ENCODE peak calls at places on chromosomes 7 and 10, in eight cellular contexts. One of them, this sample, is unnamed.

GRCh38 chr7:124856299-124856888 is 73.2 kb downstream of the POT1 start:
- DNase-seq in PC-9: peak; percentile 3
- DNase-seq in keratinocyte: no peak
- DNase-seq in lower leg skin: no peak
- DNase-seq in GM06990: peak; percentile 23
- DNase-seq in Caco-2: peak; percentile 21
- DNase-seq in BJ: peak; percentile 8
- DNase-seq in brain microvascular endothelial cell: peak; percentile 5
- DNase-seq in this sample: peak; percentile 8

GRCh38 chr7:36986429-36987362 is 262.4 kb upstream of the AOAH start:
- DNase-seq in PC-9: peak; percentile 51
- DNase-seq in keratinocyte: no peak
- DNase-seq in lower leg skin: no peak
- DNase-seq in GM06990: peak; percentile 6
- DNase-seq in Caco-2: peak; percentile 60
- DNase-seq in BJ: no peak
- DNase-seq in brain microvascular endothelial cell: peak; percentile 63
- DNase-seq in this sample: no peak

GRCh38 chr7:43071604-43072003 is 40.8 kb upstream of the HECW1 start:
- DNase-seq in PC-9: no peak
- DNase-seq in keratinocyte: no peak
- DNase-seq in lower leg skin: no peak
- DNase-seq in GM06990: no peak
- DNase-seq in Caco-2: peak; percentile 21
- DNase-seq in BJ: no peak
- DNase-seq in brain microvascular endothelial cell: no peak
- DNase-seq in this sample: no peak

GRCh38 chr7:30596043-30596641 is 1.5 kb downstream of the GARS1 start:
- DNase-seq in PC-9: peak; percentile 26
- DNase-seq in keratinocyte: no peak
- DNase-seq in lower leg skin: no peak
- DNase-seq in GM06990: no peak
- DNase-seq in Caco-2: peak; percentile 54
- DNase-seq in BJ: no peak
- DNase-seq in brain microvascular endothelial cell: peak; percentile 23
- DNase-seq in this sample: no peak

GRCh38 chr10:110363572-110364411 is 59.1 kb upstream of the SMNDC1 start:
- DNase-seq in PC-9: no peak
- DNase-seq in keratinocyte: no peak
- DNase-seq in lower leg skin: no peak
- DNase-seq in GM06990: no peak
- DNase-seq in Caco-2: no peak
- DNase-seq in BJ: no peak
- DNase-seq in brain microvascular endothelial cell: no peak
- DNase-seq in this sample: no peak

GRCh38 chr10:114551310-114551972 is 106.6 kb downstream of the ABLIM1 start:
- DNase-seq in PC-9: no peak
- DNase-seq in keratinocyte: no peak
- DNase-seq in lower leg skin: no peak
- DNase-seq in GM06990: no peak
- DNase-seq in Caco-2: no peak
- DNase-seq in BJ: no peak
- DNase-seq in brain microvascular endothelial cell: no peak
- DNase-seq in this sample: no peak

GRCh38 chr7:108055541-108056135 is 52.7 kb upstream of the LAMB1 start:
- DNase-seq in PC-9: no peak
- DNase-seq in keratinocyte: no peak
- DNase-seq in lower leg skin: no peak
- DNase-seq in GM06990: no peak
- DNase-seq in Caco-2: peak; percentile 45
- DNase-seq in BJ: no peak
- DNase-seq in brain microvascular endothelial cell: no peak
- DNase-seq in this sample: no peak

GRCh38 chr10:82934429-82934828 is 1059.4 kb downstream of the NRG3 start:
- DNase-seq in PC-9: no peak
- DNase-seq in keratinocyte: no peak
- DNase-seq in lower leg skin: no peak
- DNase-seq in GM06990: no peak
- DNase-seq in Caco-2: peak; percentile 53
- DNase-seq in BJ: no peak
- DNase-seq in brain microvascular endothelial cell: no peak
- DNase-seq in this sample: no peak

GRCh38 chr10:44261710-44262455 is 123.0 kb downstream of the CXCL12 start:
- DNase-seq in PC-9: no peak
- DNase-seq in keratinocyte: no peak
- DNase-seq in lower leg skin: no peak
- DNase-seq in GM06990: peak; percentile 67
- DNase-seq in Caco-2: no peak
- DNase-seq in BJ: no peak
- DNase-seq in brain microvascular endothelial cell: peak; percentile 46
- DNase-seq in this sample: no peak

GRCh38 chr7:2116903-2117680 is 115.7 kb downstream of the MAD1L1 start:
- DNase-seq in PC-9: no peak
- DNase-seq in keratinocyte: no peak
- DNase-seq in lower leg skin: no peak
- DNase-seq in GM06990: no peak
- DNase-seq in Caco-2: no peak
- DNase-seq in BJ: no peak
- DNase-seq in brain microvascular endothelial cell: no peak
- DNase-seq in this sample: no peak

GRCh38 chr7:113263749-113264148 is 145.4 kb upstream of the SMIM30 start:
- DNase-seq in PC-9: no peak
- DNase-seq in keratinocyte: no peak
- DNase-seq in lower leg skin: no peak
- DNase-seq in GM06990: no peak
- DNase-seq in Caco-2: no peak
- DNase-seq in BJ: no peak
- DNase-seq in brain microvascular endothelial cell: no peak
- DNase-seq in this sample: no peak

GRCh38 chr10:103926722-103927319 is 8.8 kb upstream of the STN1 start:
- DNase-seq in PC-9: no peak
- DNase-seq in keratinocyte: no peak
- DNase-seq in lower leg skin: no peak
- DNase-seq in GM06990: no peak
- DNase-seq in Caco-2: no peak
- DNase-seq in BJ: no peak
- DNase-seq in brain microvascular endothelial cell: no peak
- DNase-seq in this sample: no peak

GRCh38 chr7:52781250-52781649 is 254.2 kb upstream of the POM121L12 start:
- DNase-seq in PC-9: no peak
- DNase-seq in keratinocyte: no peak
- DNase-seq in lower leg skin: no peak
- DNase-seq in GM06990: no peak
- DNase-seq in Caco-2: no peak
- DNase-seq in BJ: no peak
- DNase-seq in brain microvascular endothelial cell: no peak
- DNase-seq in this sample: no peak

GRCh38 chr7:137591444-137591843 is 247.9 kb upstream of the PTN start:
- DNase-seq in PC-9: no peak
- DNase-seq in keratinocyte: no peak
- DNase-seq in lower leg skin: no peak
- DNase-seq in GM06990: no peak
- DNase-seq in Caco-2: no peak
- DNase-seq in BJ: peak; percentile 11
- DNase-seq in brain microvascular endothelial cell: peak; percentile 32
- DNase-seq in this sample: peak; percentile 31

GRCh38 chr10:35448687-35449662 is 112.7 kb downstream of the CCNY start:
- DNase-seq in PC-9: peak; percentile 33
- DNase-seq in keratinocyte: no peak
- DNase-seq in lower leg skin: no peak
- DNase-seq in GM06990: no peak
- DNase-seq in Caco-2: no peak
- DNase-seq in BJ: no peak
- DNase-seq in brain microvascular endothelial cell: no peak
- DNase-seq in this sample: no peak

GRCh38 chr10:113303747-113304146 is 249.1 kb upstream of the HABP2 start:
- DNase-seq in PC-9: no peak
- DNase-seq in keratinocyte: no peak
- DNase-seq in lower leg skin: no peak
- DNase-seq in GM06990: no peak
- DNase-seq in Caco-2: peak; percentile 57
- DNase-seq in BJ: no peak
- DNase-seq in brain microvascular endothelial cell: peak; percentile 26
- DNase-seq in this sample: no peak

GRCh38 chr10:111126981-111127848 is 50.4 kb downstream of the ADRA2A start:
- DNase-seq in PC-9: no peak
- DNase-seq in keratinocyte: no peak
- DNase-seq in lower leg skin: peak; percentile 67
- DNase-seq in GM06990: no peak
- DNase-seq in Caco-2: no peak
- DNase-seq in BJ: no peak
- DNase-seq in brain microvascular endothelial cell: no peak
- DNase-seq in this sample: no peak

GRCh38 chr10:115980470-115980869 is 292.5 kb downstream of the GFRA1 start:
- DNase-seq in PC-9: no peak
- DNase-seq in keratinocyte: no peak
- DNase-seq in lower leg skin: no peak
- DNase-seq in GM06990: no peak
- DNase-seq in Caco-2: no peak
- DNase-seq in BJ: no peak
- DNase-seq in brain microvascular endothelial cell: peak; percentile 25
- DNase-seq in this sample: no peak

GRCh38 chr10:124680675-124681074 is 63.5 kb downstream of the FAM53B start:
- DNase-seq in PC-9: no peak
- DNase-seq in keratinocyte: no peak
- DNase-seq in lower leg skin: no peak
- DNase-seq in GM06990: no peak
- DNase-seq in Caco-2: no peak
- DNase-seq in BJ: no peak
- DNase-seq in brain microvascular endothelial cell: peak; percentile 25
- DNase-seq in this sample: no peak

GRCh38 chr10:72367301-72367970 is 12.7 kb upstream of the DNAJB12 start:
- DNase-seq in PC-9: no peak
- DNase-seq in keratinocyte: no peak
- DNase-seq in lower leg skin: peak; percentile 62
- DNase-seq in GM06990: no peak
- DNase-seq in Caco-2: no peak
- DNase-seq in BJ: no peak
- DNase-seq in brain microvascular endothelial cell: no peak
- DNase-seq in this sample: no peak

GRCh38 chr10:72365106-72365505 is 10.4 kb upstream of the DNAJB12 start:
- DNase-seq in PC-9: no peak
- DNase-seq in keratinocyte: no peak
- DNase-seq in lower leg skin: peak; percentile 53
- DNase-seq in GM06990: no peak
- DNase-seq in Caco-2: no peak
- DNase-seq in BJ: no peak
- DNase-seq in brain microvascular endothelial cell: no peak
- DNase-seq in this sample: no peak

GRCh38 chr10:72370201-72370722 is 15.5 kb upstream of the DNAJB12 start:
- DNase-seq in PC-9: no peak
- DNase-seq in keratinocyte: no peak
- DNase-seq in lower leg skin: peak; percentile 43
- DNase-seq in GM06990: no peak
- DNase-seq in Caco-2: no peak
- DNase-seq in BJ: no peak
- DNase-seq in brain microvascular endothelial cell: no peak
- DNase-seq in this sample: no peak

DNA sequence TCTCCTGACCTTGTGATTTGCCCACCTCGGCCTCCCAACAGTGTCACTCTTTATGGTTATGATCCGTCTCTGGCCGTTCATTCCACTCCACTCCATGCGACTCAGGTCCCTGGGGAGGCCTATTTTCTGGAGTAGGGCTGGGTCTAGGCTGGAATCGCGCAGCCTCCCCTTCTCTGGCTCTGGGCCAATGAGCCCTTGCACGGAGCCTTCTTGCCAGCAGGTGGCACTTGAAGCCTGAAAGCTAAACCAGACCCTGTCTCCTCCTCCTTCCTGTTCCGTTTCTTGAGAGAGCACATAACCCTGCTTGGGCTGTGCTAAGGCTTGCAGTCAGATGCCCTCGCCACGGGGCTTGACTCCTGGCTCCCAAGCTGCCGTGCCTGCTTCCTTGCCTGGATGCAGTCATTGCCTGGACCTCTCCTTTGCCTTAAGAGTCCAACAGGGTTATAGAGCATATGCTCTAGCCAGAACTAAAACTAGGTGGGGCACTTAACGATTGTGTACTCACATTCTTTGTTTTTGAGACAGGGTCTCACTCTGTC is 9.6 kb upstream of the DNAJB12 start:
- DNase-seq in PC-9: peak; percentile 92
- DNase-seq in keratinocyte: peak; percentile 92
- DNase-seq in lower leg skin: peak; percentile 97
- DNase-seq in GM06990: peak; percentile 68
- DNase-seq in Caco-2: peak; percentile 92
- DNase-seq in BJ: peak; percentile 41
- DNase-seq in brain microvascular endothelial cell: peak; percentile 93
- DNase-seq in this sample: peak; percentile 83
- H3K4me3 ChIP-seq in PC-9: no peak overlapping the region
- H3K4me3 ChIP-seq in keratinocyte: no peak overlapping the region
- H3K4me3 ChIP-seq in lower leg skin: no peak overlapping the region
- H3K4me3 ChIP-seq in GM06990: no peak overlapping the region
- H3K4me3 ChIP-seq in Caco-2: no peak overlapping the region
- H3K4me3 ChIP-seq in BJ: no peak overlapping the region
- H3K4me3 ChIP-seq in brain microvascular endothelial cell: peak overlapping the region; percentile 23
- H3K4me3 ChIP-seq in this sample: no peak overlapping the region

GRCh38 chr10:48309711-48310226 is 3.3 kb downstream of the MAPK8 start:
- DNase-seq in PC-9: no peak
- DNase-seq in keratinocyte: peak; percentile 44
- DNase-seq in lower leg skin: no peak
- DNase-seq in GM06990: no peak
- DNase-seq in Caco-2: peak; percentile 36
- DNase-seq in BJ: no peak
- DNase-seq in brain microvascular endothelial cell: no peak
- DNase-seq in this sample: no peak
- H3K4me3 ChIP-seq in PC-9: no peak overlapping the region
- H3K4me3 ChIP-seq in keratinocyte: peak overlapping the region; percentile 9
- H3K4me3 ChIP-seq in lower leg skin: no peak overlapping the region
- H3K4me3 ChIP-seq in GM06990: no peak overlapping the region
- H3K4me3 ChIP-seq in Caco-2: no peak overlapping the region
- H3K4me3 ChIP-seq in BJ: no peak overlapping the region
- H3K4me3 ChIP-seq in brain microvascular endothelial cell: no peak overlapping the region
- H3K4me3 ChIP-seq in this sample: no peak overlapping the region

GRCh38 chr7:90064370-90064769 is 89.9 kb upstream of the STEAP1 start:
- DNase-seq in PC-9: no peak
- DNase-seq in keratinocyte: no peak
- DNase-seq in lower leg skin: no peak
- DNase-seq in GM06990: no peak
- DNase-seq in Caco-2: no peak
- DNase-seq in BJ: no peak
- DNase-seq in brain microvascular endothelial cell: no peak
- DNase-seq in this sample: no peak
- H3K4me3 ChIP-seq in PC-9: no peak overlapping the region
- H3K4me3 ChIP-seq in keratinocyte: no peak overlapping the region
- H3K4me3 ChIP-seq in lower leg skin: no peak overlapping the region
- H3K4me3 ChIP-seq in GM06990: no peak overlapping the region
- H3K4me3 ChIP-seq in Caco-2: no peak overlapping the region
- H3K4me3 ChIP-seq in BJ: no peak overlapping the region
- H3K4me3 ChIP-seq in brain microvascular endothelial cell: no peak overlapping the region
- H3K4me3 ChIP-seq in this sample: no peak overlapping the region

GRCh38 chr7:74254858-74255379 is 720 bp upstream of the RFC2 start:
- DNase-seq in PC-9: no peak
- DNase-seq in keratinocyte: no peak
- DNase-seq in lower leg skin: no peak
- DNase-seq in GM06990: no peak
- DNase-seq in Caco-2: no peak
- DNase-seq in BJ: no peak
- DNase-seq in brain microvascular endothelial cell: no peak
- DNase-seq in this sample: no peak
- H3K4me3 ChIP-seq in PC-9: peak overlapping the region; percentile 92
- H3K4me3 ChIP-seq in keratinocyte: peak overlapping the region; percentile 89
- H3K4me3 ChIP-seq in lower leg skin: peak overlapping the region; percentile 78
- H3K4me3 ChIP-seq in GM06990: peak overlapping the region; percentile 80
- H3K4me3 ChIP-seq in Caco-2: peak overlapping the region; percentile 98
- H3K4me3 ChIP-seq in BJ: peak overlapping the region; percentile 85
- H3K4me3 ChIP-seq in brain microvascular endothelial cell: peak overlapping the region; percentile 79
- H3K4me3 ChIP-seq in this sample: peak overlapping the region; percentile 64